ENCODE peak calls at places on chromosomes 4 and X, in seven cellular contexts. N is AG04450, R is choroid plexus epithelial cell, L is activated gamma-delta T cell, Q is iPS-NIHi11, B is kidney glomerular epithelial cell, V is hippocampal formation. P is an unnamed sample.

GRCh38 chr4:140115140-140115539 is 38.8 kb downstream of the MAML3 start:
- DNase-seq in L (no peak), B (no peak), Q (no peak), N (no peak), V (no peak), R (no peak), P (no peak)

GRCh38 chr4:169658970-169659735 is 38.8 kb downstream of the CLCN3 start:
- DNase-seq in B (no peak), N (no peak), V (no peak), L (no peak), Q (no peak), R (peak), P (peak)

GRCh38 chr4:3666263-3666662 is 99.9 kb upstream of the ADRA2C start:
- DNase-seq in V (no peak), Q (no peak), N (no peak), R (no peak), B (no peak), L (no peak), P (no peak)

GRCh38 chr4:161650812-161651211 is 513.0 kb downstream of the FSTL5 start:
- DNase-seq in L (no peak), R (no peak), Q (no peak), N (no peak), V (no peak), B (no peak), P (no peak)

GRCh38 chr4:25172964-25173917 is 13.0 kb upstream of the SEPSECS start:
- DNase-seq in B (peak), Q (peak), L (no peak), R (peak), V (no peak), N (peak), P (peak)

GRCh38 chr4:52996261-52997131 is 134.4 kb downstream of the RASL11B start:
- DNase-seq in B (no peak), V (no peak), R (peak), L (no peak), Q (no peak), N (no peak), P (no peak)

GRCh38 chrX:153768311-153769157 is 4.5 kb downstream of the PLXNB3 start:
- DNase-seq in V (no peak), R (no peak), L (no peak), N (no peak), Q (no peak), B (no peak), P (no peak)

GRCh38 chr4:89788243-89789072 is 48.5 kb downstream of the SNCA start:
- DNase-seq in B (no peak), R (peak), Q (no peak), V (no peak), L (no peak), N (no peak), P (no peak)

GRCh38 chr4:8765084-8765483 is 106.6 kb downstream of the HMX1 start:
- DNase-seq in N (no peak), V (no peak), R (no peak), Q (no peak), L (no peak), B (no peak), P (no peak)

GRCh38 chr4:139214039-139214534 is 37.1 kb upstream of the ELF2 start:
- DNase-seq in Q (peak), V (no peak), R (peak), B (no peak), L (no peak), N (no peak), P (no peak)

GRCh38 chr4:165384608-165385007 is 5.8 kb downstream of the CPE start:
- DNase-seq in B (no peak), L (no peak), Q (no peak), R (peak), V (no peak), N (no peak), P (peak)

GRCh38 chr4:89939464-89939863 is 44.8 kb downstream of the MMRN1 start:
- DNase-seq in N (no peak), R (no peak), B (no peak), L (no peak), V (no peak), Q (no peak), P (no peak)

GRCh38 chr4:76195326-76195725 is 18.3 kb downstream of the SCARB2 start:
- DNase-seq in B (peak), V (no peak), N (no peak), R (peak), Q (no peak), L (no peak), P (no peak)

GRCh38 chrX:30488092-30488491 is 89.5 kb downstream of the TASL start:
- DNase-seq in Q (no peak), N (no peak), V (no peak), L (no peak), R (peak), B (peak), P (peak)

GRCh38 chrX:44915361-44915868 is 42.4 kb downstream of the KDM6A start:
- DNase-seq in N (no peak), V (no peak), Q (no peak), L (no peak), B (no peak), R (peak), P (no peak)

GRCh38 chr4:101205878-101206277 is 141.4 kb downstream of the PPP3CA start:
- DNase-seq in Q (no peak), V (no peak), N (no peak), L (no peak), B (peak), R (peak), P (peak)

GRCh38 chrX:97372006-97372766 is 488.5 kb downstream of the RPA4 start:
- DNase-seq in N (no peak), V (no peak), L (no peak), B (no peak), R (no peak), Q (no peak), P (no peak)

GRCh38 chrX:130085551-130085986 is 24.7 kb downstream of the ELF4 start:
- DNase-seq in L (no peak), B (no peak), V (no peak), N (no peak), Q (no peak), R (no peak), P (no peak)

GRCh38 chrX:14936561-14936960 is 63.3 kb downstream of the MOSPD2 start:
- DNase-seq in L (no peak), Q (no peak), R (peak), N (peak), V (no peak), B (peak), P (peak)

GRCh38 chr4:33941854-33942253 is 2302.5 kb downstream of the ARAP2 start:
- DNase-seq in Q (no peak), R (no peak), N (no peak), V (no peak), B (no peak), L (no peak), P (no peak)

GRCh38 chr4:163568835-163569234 is 74.3 kb downstream of the TMA16 start:
- DNase-seq in V (no peak), R (no peak), B (no peak), Q (no peak), N (no peak), L (no peak), P (no peak)

GRCh38 chr4:34939073-34939472 is 1305.2 kb downstream of the ARAP2 start:
- DNase-seq in B (no peak), R (no peak), N (no peak), V (no peak), L (no peak), Q (no peak), P (no peak)

GRCh38 chrX:9682861-9683260 is 82.8 kb downstream of the GPR143 start:
- DNase-seq in Q (no peak), N (no peak), V (no peak), B (no peak), R (no peak), L (no peak), P (no peak)

GRCh38 chr4:184596617-184597185 is 52.5 kb downstream of the CASP3 start:
- DNase-seq in Q (no peak), N (no peak), B (no peak), L (no peak), R (peak), V (no peak), P (no peak)

GRCh38 chr4:153083447-153083921 is 120.8 kb upstream of the TRIM2 start:
- DNase-seq in Q (peak), V (peak), R (peak), N (peak), L (no peak), B (peak), P (peak)

P was measured in ACHN.